ENCODE peak calls at places on chromosomes 5 and 9, in six cellular contexts. E is A549, Q is endothelial cell of umbilical vein, F is GM12878, M is HepG2, P is K562. X is an unnamed sample.

GRCh38 chr5:172412724-172413260 is 41.5 kb downstream of the SH3PXD2B start:
- DNase-seq in E (no peak), Q (peak; percentile 71), F (peak; percentile 16), M (no peak), P (no peak), X (peak; percentile 97)

GRCh38 chr5:65986050-65986451 is 59.7 kb downstream of the ERBIN start:
- DNase-seq in E (no peak), Q (peak; percentile 19), F (no peak), M (no peak), P (no peak), X (no peak)

GRCh38 chr9:99019523-99020331 is 76.0 kb downstream of the COL15A1 start:
- DNase-seq in E (peak; percentile 35), Q (peak; percentile 51), F (no peak), M (no peak), P (no peak), X (no peak)

GRCh38 chr5:77920350-77921046 is 144.4 kb upstream of the TBCA start:
- DNase-seq in E (no peak), Q (no peak), F (no peak), M (no peak), P (no peak), X (no peak)

GRCh38 chr9:114844766-114845165 is 38.9 kb upstream of the TNFSF15 start:
- DNase-seq in E (no peak), Q (no peak), F (no peak), M (no peak), P (no peak), X (no peak)

GRCh38 chr5:14882658-14883580 is 11.3 kb upstream of the ANKH start:
- DNase-seq in E (no peak), Q (no peak), F (no peak), M (no peak), P (no peak), X (no peak)

GRCh38 chr5:160461378-160461777 is 39.7 kb downstream of the PTTG1 start:
- DNase-seq in E (no peak), Q (no peak), F (no peak), M (no peak), P (no peak), X (no peak)

GRCh38 chr5:137582218-137582617 is 83.1 kb upstream of the SPOCK1 start:
- DNase-seq in E (no peak), Q (no peak), F (no peak), M (no peak), P (no peak), X (peak; percentile 78)

GRCh38 chr5:131983244-131983771 is 28.1 kb downstream of the ACSL6 start:
- DNase-seq in E (no peak), Q (no peak), F (no peak), M (no peak), P (no peak), X (no peak)

GRCh38 chr9:75488714-75489100 is 400.4 kb downstream of the OSTF1 start:
- DNase-seq in E (no peak), Q (no peak), F (no peak), M (no peak), P (no peak), X (no peak)

GRCh38 chr5:10377081-10377480 is 23.6 kb downstream of the MARCHF6 start:
- DNase-seq in E (no peak), Q (no peak), F (no peak), M (no peak), P (no peak), X (peak; percentile 16)

GRCh38 chr5:144183254-144183889 is 12.7 kb downstream of the KCTD16 start:
- DNase-seq in E (peak; percentile 21), Q (peak; percentile 75), F (no peak), M (no peak), P (peak; percentile 16), X (peak; percentile 39)

GRCh38 chr5:157596449-157596848 is 20.9 kb upstream of the ADAM19 start:
- DNase-seq in E (no peak), Q (no peak), F (peak; percentile 96), M (no peak), P (no peak), X (peak; percentile 52)

GRCh38 chr5:82694886-82695285 is 382.3 kb downstream of the TMEM167A start:
- DNase-seq in E (no peak), Q (no peak), F (no peak), M (no peak), P (no peak), X (no peak)

GRCh38 chr9:131826966-131827525 is 87.2 kb upstream of the RAPGEF1 start:
- DNase-seq in E (no peak), Q (no peak), F (no peak), M (no peak), P (no peak), X (no peak)

DNA sequence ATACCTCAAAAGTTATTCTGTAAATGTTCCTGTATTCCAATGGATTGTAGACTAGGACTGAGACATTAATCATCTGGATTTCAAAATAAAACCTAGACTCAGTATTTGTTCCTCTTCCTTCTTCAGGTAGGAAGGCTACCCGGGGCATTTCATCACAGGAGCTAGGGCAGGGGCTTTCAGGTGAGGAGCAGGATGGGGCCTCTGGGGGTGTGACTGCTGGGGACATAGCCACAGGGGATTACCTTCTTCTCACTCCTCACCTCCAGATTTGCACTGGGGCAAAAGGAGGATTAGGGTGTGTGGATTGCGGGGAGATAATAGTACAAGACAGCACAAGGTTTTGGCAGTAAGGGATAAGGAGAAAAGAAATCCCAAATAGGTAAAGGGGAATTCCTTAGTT is 37.9 kb upstream of the SRP19 start:
- DNase-seq in E (no peak), Q (no peak), F (no peak), M (no peak), P (no peak), X (no peak)
- TF ChIP-seq MYC in E (no peak), Q (no peak), F (no peak), M (no peak), P (no peak), X (no peak)

DNA sequence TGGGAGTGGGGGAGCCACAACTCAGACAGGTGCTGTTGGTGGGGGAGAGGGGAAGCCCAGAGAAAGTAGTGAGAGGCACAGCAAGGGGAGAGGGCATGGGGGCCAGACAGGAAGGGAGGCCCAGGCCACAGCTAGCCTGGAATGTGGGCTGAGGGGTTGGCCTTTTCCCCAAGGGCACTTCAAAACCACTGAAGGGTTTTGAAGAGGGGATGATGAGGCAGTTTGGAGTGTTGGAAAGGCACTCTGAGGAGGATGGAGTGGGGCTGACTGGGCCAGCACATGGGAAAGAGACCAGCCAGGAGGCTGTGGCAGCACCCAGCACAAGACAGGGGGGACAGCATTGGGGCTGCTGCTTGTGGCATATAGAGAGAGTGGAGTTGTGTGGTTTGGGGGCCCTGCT is 3.8 kb downstream of the PSD2 start:
- DNase-seq in E (no peak), Q (no peak), F (no peak), M (no peak), P (no peak), X (no peak)
- TF ChIP-seq MYC in E (no peak), Q (no peak), F (no peak), M (no peak), P (no peak), X (no peak)

DNA sequence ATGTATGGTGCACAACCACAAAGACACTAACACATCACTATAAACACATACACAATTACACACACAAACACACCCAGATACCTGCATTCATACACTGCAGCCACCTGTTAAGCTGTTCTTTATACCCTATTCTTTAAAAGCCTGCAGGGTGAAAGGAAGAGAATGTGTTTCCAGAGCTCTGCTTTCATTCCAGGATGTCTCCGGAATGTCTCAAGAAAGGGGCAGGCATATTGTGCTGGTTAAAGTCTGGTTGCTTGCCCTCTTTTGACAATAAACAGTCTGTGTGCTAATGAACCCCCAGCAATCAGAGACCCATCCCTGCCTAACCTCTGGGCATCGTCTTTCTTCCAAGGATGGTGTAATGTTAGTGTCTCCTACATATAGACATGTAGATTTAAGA is 181.6 kb downstream of the EPB41L4A start:
- DNase-seq in E (no peak), Q (no peak), F (no peak), M (no peak), P (no peak), X (no peak)
- TF ChIP-seq MYC in E (no peak), Q (no peak), F (no peak), M (no peak), P (no peak), X (no peak)

GRCh38 chr5:93622240-93622885 is 39.3 kb downstream of the NR2F1 start:
- DNase-seq in E (no peak), Q (no peak), F (no peak), M (peak; percentile 46), P (no peak), X (peak; percentile 39)
- TF ChIP-seq MYC in E (no peak), Q (no peak), F (no peak), M (no peak), P (no peak), X (no peak)

DNA sequence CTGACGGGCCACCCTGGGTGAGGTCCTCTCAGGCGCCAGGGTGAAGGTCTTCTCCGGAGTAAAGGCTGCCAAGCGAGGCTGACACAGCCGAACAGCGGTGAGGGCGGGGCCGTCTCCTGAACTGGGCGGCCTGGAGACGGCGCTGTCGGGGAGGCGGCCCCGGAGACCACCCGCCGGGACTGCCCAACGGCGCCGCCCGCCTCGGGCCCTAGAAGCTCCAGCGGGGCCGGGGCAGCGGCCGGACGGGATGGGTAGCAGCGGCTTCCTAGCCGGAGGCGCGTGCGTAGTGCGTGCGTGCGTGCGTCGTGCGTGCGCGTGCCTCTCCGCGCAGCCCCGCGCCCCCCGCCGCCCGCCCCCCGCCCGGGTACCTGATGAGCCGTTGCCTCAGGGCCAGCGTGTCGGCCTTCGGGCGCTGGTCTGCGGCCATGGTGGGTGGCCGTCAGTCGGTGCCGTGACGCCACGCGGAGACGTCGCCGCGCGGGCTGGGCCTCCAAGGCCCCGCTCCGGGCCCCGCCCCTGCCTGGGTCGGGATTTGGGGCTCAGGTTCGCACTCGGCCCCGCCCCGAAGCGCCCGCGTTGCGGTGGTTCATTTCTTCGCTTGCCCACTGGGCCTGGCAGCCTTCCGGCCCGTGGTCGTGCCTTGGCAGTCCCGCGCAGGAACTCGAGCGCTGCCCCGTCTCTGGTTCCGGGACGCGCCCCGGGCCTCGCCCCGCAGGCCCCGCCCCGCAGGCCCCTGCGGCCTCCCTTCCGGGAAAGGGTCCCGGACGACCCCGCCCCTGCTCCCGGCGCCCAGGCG is at the start of gene PHYKPL:
- DNase-seq in E (peak; percentile 64), Q (peak; percentile 71), F (no peak), M (peak; percentile 36), P (peak; percentile 92), X (peak; percentile 81)
- TF ChIP-seq MYC in E (peak; percentile 38), Q (no peak), F (no peak), M (no peak), P (peak; percentile 68), X (peak; percentile 67)

GRCh38 chr5:74562116-74562515 is 78.4 kb downstream of the ENC1 start:
- DNase-seq in E (no peak), Q (no peak), F (no peak), M (no peak), P (no peak), X (no peak)
- TF ChIP-seq MYC in E (no peak), Q (no peak), F (no peak), M (no peak), P (no peak), X (no peak)

GRCh38 chr9:133117271-133118178 is 3.5 kb downstream of the RALGDS start:
- DNase-seq in E (no peak), Q (no peak), F (no peak), M (no peak), P (no peak), X (no peak)

GRCh38 chr9:133118179-133118520 is 2.9 kb downstream of the RALGDS start:
- DNase-seq in E (no peak), Q (no peak), F (no peak), M (no peak), P (no peak), X (no peak)

GRCh38 chr9:133119461-133120342 is 1.3 kb downstream of the RALGDS start:
- DNase-seq in E (no peak), Q (no peak), F (no peak), M (no peak), P (no peak), X (no peak)

GRCh38 chr9:133119039-133119438 is 2.0 kb downstream of the RALGDS start:
- DNase-seq in E (no peak), Q (peak; percentile 46), F (no peak), M (no peak), P (no peak), X (no peak)

GRCh38 chr9:133118568-133118967 is 2.5 kb downstream of the RALGDS start:
- DNase-seq in E (no peak), Q (no peak), F (no peak), M (no peak), P (no peak), X (no peak)
- TF ChIP-seq MYC in E (no peak), Q (no peak), F (no peak), M (no peak), P (no peak), X (no peak)

X was measured in NB4.